ENCODE peak calls at places on chromosomes 13 and 19, in seven cellular contexts. One of them, this sample, is unnamed. For H3K4me1, the result is how much of the 10 kb centered on the place peaks cover.

GRCh38 chr13:100738176-100738855 is 63.7 kb upstream of the TMTC4 start:
- DNase-seq in mesendoderm: peak
- DNase-seq in colonic mucosa: no peak
- DNase-seq in HCT116: no peak
- DNase-seq in neural progenitor cell: no peak
- DNase-seq in MM.1S: no peak
- DNase-seq in H9: peak
- DNase-seq in this sample: peak

GRCh38 chr19:31350693-31351211 is 1.5 kb upstream of the TSHZ3 start:
- DNase-seq in mesendoderm: peak
- DNase-seq in MM.1S: no peak
- DNase-seq in colonic mucosa: no peak
- DNase-seq in H9: peak
- DNase-seq in neural progenitor cell: peak
- DNase-seq in HCT116: no peak
- DNase-seq in this sample: peak

GRCh38 chr19:7426986-7427385 is 61.8 kb downstream of the PEX11G start:
- DNase-seq in H9: no peak
- DNase-seq in mesendoderm: no peak
- DNase-seq in colonic mucosa: no peak
- DNase-seq in MM.1S: no peak
- DNase-seq in neural progenitor cell: no peak
- DNase-seq in HCT116: no peak
- DNase-seq in this sample: no peak

GRCh38 chr19:17026041-17026658 is 460 bp downstream of the CPAMD8 start:
- DNase-seq in H9: no peak
- DNase-seq in colonic mucosa: no peak
- DNase-seq in neural progenitor cell: peak
- DNase-seq in MM.1S: no peak
- DNase-seq in HCT116: no peak
- DNase-seq in mesendoderm: peak
- DNase-seq in this sample: peak

GRCh38 chr19:14003279-14004051 is 2.7 kb downstream of the RFX1 start:
- DNase-seq in HCT116: no peak
- DNase-seq in H9: no peak
- DNase-seq in neural progenitor cell: no peak
- DNase-seq in mesendoderm: no peak
- DNase-seq in MM.1S: no peak
- DNase-seq in colonic mucosa: no peak
- DNase-seq in this sample: no peak

GRCh38 chr13:25171517-25172302 is at the start of gene AMER2:
- DNase-seq in HCT116: no peak
- DNase-seq in colonic mucosa: no peak
- DNase-seq in neural progenitor cell: peak
- DNase-seq in MM.1S: no peak
- DNase-seq in mesendoderm: peak
- DNase-seq in H9: no peak
- DNase-seq in this sample: peak

GRCh38 chr19:33905473-33905936 is 108.8 kb downstream of the KCTD15 start:
- DNase-seq in mesendoderm: peak
- DNase-seq in H9: peak
- DNase-seq in colonic mucosa: peak
- DNase-seq in HCT116: no peak
- DNase-seq in neural progenitor cell: peak
- DNase-seq in MM.1S: no peak
- DNase-seq in this sample: peak

GRCh38 chr19:29815231-29815630 is 3.4 kb downstream of the CCNE1 start:
- DNase-seq in H9: no peak
- DNase-seq in MM.1S: peak
- DNase-seq in mesendoderm: no peak
- DNase-seq in neural progenitor cell: no peak
- DNase-seq in HCT116: no peak
- DNase-seq in colonic mucosa: no peak
- DNase-seq in this sample: no peak

GRCh38 chr13:96426160-96426559 is 336.3 kb downstream of the HS6ST3 start:
- DNase-seq in H9: no peak
- DNase-seq in HCT116: no peak
- DNase-seq in neural progenitor cell: no peak
- DNase-seq in MM.1S: no peak
- DNase-seq in colonic mucosa: no peak
- DNase-seq in mesendoderm: no peak
- DNase-seq in this sample: no peak

GRCh38 chr19:13817615-13818371 is 22.6 kb downstream of the ZSWIM4 start:
- DNase-seq in colonic mucosa: peak
- DNase-seq in MM.1S: peak
- DNase-seq in H9: peak
- DNase-seq in mesendoderm: peak
- DNase-seq in neural progenitor cell: peak
- DNase-seq in HCT116: no peak
- DNase-seq in this sample: peak

GRCh38 chr19:7680606-7681335 is at the start of gene TRAPPC5:
- DNase-seq in HCT116: peak
- DNase-seq in mesendoderm: peak
- DNase-seq in MM.1S: peak
- DNase-seq in H9: peak
- DNase-seq in colonic mucosa: peak
- DNase-seq in neural progenitor cell: peak
- DNase-seq in this sample: peak

GRCh38 chr19:45879055-45879454 is 6.9 kb downstream of the IRF2BP1 start:
- DNase-seq in MM.1S: no peak
- DNase-seq in HCT116: no peak
- DNase-seq in neural progenitor cell: no peak
- DNase-seq in colonic mucosa: no peak
- DNase-seq in H9: no peak
- DNase-seq in mesendoderm: no peak
- DNase-seq in this sample: no peak

GRCh38 chr19:54188224-54188871 is 1.0 kb downstream of the MBOAT7 start:
- DNase-seq in MM.1S: no peak
- DNase-seq in mesendoderm: peak
- DNase-seq in H9: peak
- DNase-seq in neural progenitor cell: peak
- DNase-seq in colonic mucosa: peak
- DNase-seq in HCT116: no peak
- DNase-seq in this sample: peak

GRCh38 chr13:46899801-46900200 is 2.9 kb upstream of the HTR2A start:
- DNase-seq in MM.1S: no peak
- DNase-seq in H9: no peak
- DNase-seq in mesendoderm: no peak
- DNase-seq in neural progenitor cell: no peak
- DNase-seq in HCT116: no peak
- DNase-seq in colonic mucosa: no peak
- DNase-seq in this sample: no peak

GRCh38 chr13:63156816-63157215 is 1741.2 kb upstream of the PCDH20 start:
- DNase-seq in HCT116: no peak
- DNase-seq in mesendoderm: no peak
- DNase-seq in H9: no peak
- DNase-seq in neural progenitor cell: no peak
- DNase-seq in colonic mucosa: no peak
- DNase-seq in MM.1S: no peak
- DNase-seq in this sample: no peak

GRCh38 chr19:57830071-57830602 is at the start of gene ZNF587B:
- DNase-seq in H9: peak
- DNase-seq in HCT116: peak
- DNase-seq in MM.1S: no peak
- DNase-seq in colonic mucosa: peak
- DNase-seq in neural progenitor cell: peak
- DNase-seq in mesendoderm: peak
- DNase-seq in this sample: peak

GRCh38 chr19:55149078-55150003 is at the start of gene TNNT1:
- DNase-seq in MM.1S: no peak
- DNase-seq in H9: peak
- DNase-seq in HCT116: no peak
- DNase-seq in mesendoderm: peak
- DNase-seq in neural progenitor cell: peak
- DNase-seq in colonic mucosa: no peak
- DNase-seq in this sample: peak

GRCh38 chr19:2462635-2463421 is 6.1 kb upstream of the LMNB2 start:
- DNase-seq in colonic mucosa: peak
- DNase-seq in neural progenitor cell: peak
- DNase-seq in HCT116: peak
- DNase-seq in MM.1S: no peak
- DNase-seq in H9: peak
- DNase-seq in mesendoderm: peak
- DNase-seq in this sample: peak

GRCh38 chr13:79604752-79605151 is 123.8 kb downstream of the NDFIP2 start:
- DNase-seq in HCT116: no peak
- DNase-seq in mesendoderm: peak
- DNase-seq in MM.1S: no peak
- DNase-seq in colonic mucosa: no peak
- DNase-seq in neural progenitor cell: no peak
- DNase-seq in H9: no peak
- DNase-seq in this sample: no peak

GRCh38 chr19:45492627-45493470 is 4.0 kb downstream of the RTN2 start:
- DNase-seq in neural progenitor cell: peak
- DNase-seq in HCT116: peak
- DNase-seq in mesendoderm: peak
- DNase-seq in H9: peak
- DNase-seq in MM.1S: no peak
- DNase-seq in colonic mucosa: peak
- DNase-seq in this sample: peak

GRCh38 chr19:38319421-38320258 is at the start of gene KCNK6:
- DNase-seq in colonic mucosa: peak
- DNase-seq in MM.1S: no peak
- DNase-seq in HCT116: no peak
- DNase-seq in mesendoderm: peak
- DNase-seq in H9: peak
- DNase-seq in neural progenitor cell: peak
- DNase-seq in this sample: peak

GRCh38 chr19:45814166-45814780 is 835 bp downstream of the RSPH6A start:
- DNase-seq in MM.1S: no peak
- DNase-seq in colonic mucosa: no peak
- DNase-seq in neural progenitor cell: no peak
- DNase-seq in HCT116: no peak
- DNase-seq in mesendoderm: no peak
- DNase-seq in H9: no peak
- DNase-seq in this sample: no peak

GRCh38 chr19:7894612-7895309 is 6.5 kb downstream of the LRRC8E start:
- DNase-seq in neural progenitor cell: no peak
- DNase-seq in MM.1S: no peak
- DNase-seq in colonic mucosa: peak
- DNase-seq in H9: no peak
- DNase-seq in HCT116: no peak
- DNase-seq in mesendoderm: no peak
- DNase-seq in this sample: no peak

GRCh38 chr13:110265341-110265681 is 41.6 kb downstream of the COL4A1 start:
- DNase-seq in colonic mucosa: no peak
- DNase-seq in MM.1S: no peak
- DNase-seq in neural progenitor cell: peak
- DNase-seq in H9: no peak
- DNase-seq in HCT116: no peak
- DNase-seq in mesendoderm: no peak
- DNase-seq in this sample: peak

GRCh38 chr19:3284759-3285646 is 60.5 kb downstream of the CELF5 start:
- DNase-seq in mesendoderm: peak
- DNase-seq in colonic mucosa: peak
- DNase-seq in H9: peak
- DNase-seq in MM.1S: no peak
- DNase-seq in HCT116: peak
- DNase-seq in neural progenitor cell: peak
- DNase-seq in this sample: peak

GRCh38 chr19:40627486-40628279 is 26.5 kb downstream of the LTBP4 start:
- DNase-seq in H9: peak
- DNase-seq in HCT116: no peak
- DNase-seq in mesendoderm: no peak
- DNase-seq in MM.1S: no peak
- DNase-seq in neural progenitor cell: no peak
- DNase-seq in colonic mucosa: no peak
- DNase-seq in this sample: peak

GRCh38 chr13:46334008-46334407 is 53.0 kb downstream of the RUBCNL start:
- DNase-seq in H9: no peak
- DNase-seq in colonic mucosa: no peak
- DNase-seq in HCT116: no peak
- DNase-seq in neural progenitor cell: no peak
- DNase-seq in MM.1S: no peak
- DNase-seq in mesendoderm: no peak
- DNase-seq in this sample: no peak

GRCh38 chr13:65600702-65601101 is 1629.4 kb downstream of the PCDH9 start:
- DNase-seq in neural progenitor cell: no peak
- DNase-seq in mesendoderm: no peak
- DNase-seq in HCT116: no peak
- DNase-seq in colonic mucosa: no peak
- DNase-seq in MM.1S: no peak
- DNase-seq in H9: no peak
- DNase-seq in this sample: no peak

GRCh38 chr13:98565726-98566577 is 11.0 kb downstream of the STK24 start:
- DNase-seq in mesendoderm: no peak
- DNase-seq in neural progenitor cell: no peak
- DNase-seq in H9: no peak
- DNase-seq in HCT116: no peak
- DNase-seq in colonic mucosa: peak
- DNase-seq in MM.1S: no peak
- DNase-seq in this sample: no peak
- H3K4me1 ChIP-seq in mesendoderm: under half
- H3K4me1 ChIP-seq in neural progenitor cell: under half
- H3K4me1 ChIP-seq in H9: under half
- H3K4me1 ChIP-seq in HCT116: half or more
- H3K4me1 ChIP-seq in colonic mucosa: under half
- H3K4me1 ChIP-seq in MM.1S: under half
- H3K4me1 ChIP-seq in this sample: under half

GRCh38 chr13:39451860-39452301 is 151.1 kb downstream of the LHFPL6 start:
- DNase-seq in H9: no peak
- DNase-seq in colonic mucosa: no peak
- DNase-seq in mesendoderm: no peak
- DNase-seq in HCT116: no peak
- DNase-seq in MM.1S: no peak
- DNase-seq in neural progenitor cell: no peak
- DNase-seq in this sample: no peak
- H3K9ac ChIP-seq in H9: no peak
- H3K9ac ChIP-seq in colonic mucosa: no peak
- H3K9ac ChIP-seq in mesendoderm: no peak
- H3K9ac ChIP-seq in HCT116: no peak
- H3K9ac ChIP-seq in MM.1S: no peak
- H3K9ac ChIP-seq in neural progenitor cell: no peak
- H3K9ac ChIP-seq in this sample: no peak

GRCh38 chr19:49872245-49873148 is 4.7 kb downstream of the AKT1S1 start:
- DNase-seq in mesendoderm: no peak
- DNase-seq in neural progenitor cell: no peak
- DNase-seq in MM.1S: no peak
- DNase-seq in colonic mucosa: no peak
- DNase-seq in HCT116: no peak
- DNase-seq in H9: no peak
- DNase-seq in this sample: no peak
- H3K4me1 ChIP-seq in mesendoderm: under half
- H3K4me1 ChIP-seq in neural progenitor cell: under half
- H3K4me1 ChIP-seq in MM.1S: under half
- H3K4me1 ChIP-seq in colonic mucosa: under half
- H3K4me1 ChIP-seq in HCT116: under half
- H3K4me1 ChIP-seq in H9: under half
- H3K4me1 ChIP-seq in this sample: under half

DNA sequence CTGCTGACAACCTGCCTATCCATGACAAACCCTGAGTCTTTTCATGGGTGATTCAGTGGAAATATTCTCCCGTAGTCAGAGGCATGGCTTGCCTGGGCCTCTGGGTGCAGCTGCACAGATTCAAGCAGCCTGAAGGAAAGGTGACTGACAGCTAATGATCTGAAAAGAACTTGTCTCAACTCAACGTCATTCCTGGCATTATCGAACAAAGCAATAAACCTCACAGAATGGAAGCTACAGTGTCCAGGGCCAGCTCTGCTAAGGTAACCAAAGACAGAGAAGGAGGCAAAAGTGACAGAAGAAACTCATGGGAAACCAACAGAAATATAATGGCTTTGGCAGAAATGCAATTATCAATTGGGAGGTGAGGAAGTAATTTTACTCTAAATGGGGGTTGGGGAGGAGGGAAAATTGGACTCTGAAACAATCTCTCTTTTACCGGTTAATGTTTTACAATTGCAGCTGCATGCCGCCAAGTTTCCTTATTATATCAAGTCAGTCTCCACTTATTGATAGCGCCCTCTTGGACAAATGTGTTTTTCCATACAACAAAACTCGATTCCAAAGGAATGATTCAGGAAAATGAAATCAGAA is 12.9 kb downstream of the STARD13 start:
- DNase-seq in HCT116: no peak
- DNase-seq in mesendoderm: no peak
- DNase-seq in neural progenitor cell: no peak
- DNase-seq in MM.1S: no peak
- DNase-seq in H9: no peak
- DNase-seq in colonic mucosa: peak
- DNase-seq in this sample: no peak
- H3K9ac ChIP-seq in HCT116: no peak
- H3K9ac ChIP-seq in mesendoderm: no peak
- H3K9ac ChIP-seq in neural progenitor cell: no peak
- H3K9ac ChIP-seq in MM.1S: no peak
- H3K9ac ChIP-seq in H9: no peak
- H3K9ac ChIP-seq in colonic mucosa: no peak
- H3K9ac ChIP-seq in this sample: no peak